ENCODE peak calls at places on chromosomes 5 and 9, in ten cellular contexts. B is body of pancreas, U is astrocyte, I is lower lobe of right lung, X is PC-9, A is fibroblast of the aortic adventitia, Z is upper lobe of right lung, W is breast epithelium, P is epithelial cell of esophagus, R is endothelial cell of umbilical vein. O is an unnamed sample.

GRCh38 chr5:16726538-16726946 is 109.7 kb upstream of the RETREG1 start:
- DNase-seq in B (no peak), U (peak; percentile 39), I (no peak), X (no peak), A (peak; percentile 53), Z (no peak), W (no peak), P (no peak), R (peak; percentile 93), O (peak; percentile 69)

GRCh38 chr5:167710444-167711025 is 580.9 kb upstream of the WWC1 start:
- DNase-seq in B (no peak), U (peak; percentile 72), I (no peak), X (peak; percentile 81), A (no peak), Z (no peak), W (no peak), P (peak; percentile 69), R (no peak), O (no peak)

GRCh38 chr5:65924366-65925093 is 1.8 kb upstream of the ERBIN start:
- DNase-seq in B (no peak), U (no peak), I (no peak), X (no peak), A (no peak), Z (no peak), W (no peak), P (no peak), R (peak; percentile 1), O (no peak)

GRCh38 chr9:128882677-128883590 is 1.0 kb downstream of the LRRC8A start:
- DNase-seq in B (no peak), U (no peak), I (no peak), X (no peak), A (no peak), Z (no peak), W (no peak), P (peak; percentile 50), R (peak; percentile 49), O (no peak)

GRCh38 chr9:134863306-134863902 is 17.2 kb upstream of the FCN2 start:
- DNase-seq in B (no peak), U (no peak), I (no peak), X (no peak), A (no peak), Z (peak; percentile 48), W (no peak), P (no peak), R (no peak), O (no peak)

GRCh38 chr5:121525731-121526130 is 326.0 kb upstream of the FTMT start:
- DNase-seq in B (no peak), U (no peak), I (no peak), X (no peak), A (no peak), Z (no peak), W (no peak), P (no peak), R (no peak), O (no peak)

GRCh38 chr5:154646841-154647759 is 108.1 kb upstream of the LARP1 start:
- DNase-seq in B (peak; percentile 90), U (peak; percentile 26), I (peak; percentile 77), X (no peak), A (peak; percentile 12), Z (peak; percentile 86), W (no peak), P (peak; percentile 73), R (peak; percentile 19), O (peak; percentile 59)

GRCh38 chr5:1983401-1983800 is 100.7 kb upstream of the IRX4 start:
- DNase-seq in B (no peak), U (no peak), I (no peak), X (no peak), A (no peak), Z (no peak), W (no peak), P (no peak), R (no peak), O (no peak)

GRCh38 chr9:5510991-5511390 is 660 bp downstream of the PDCD1LG2 start:
- DNase-seq in B (no peak), U (no peak), I (no peak), X (no peak), A (no peak), Z (no peak), W (no peak), P (no peak), R (no peak), O (no peak)

GRCh38 chr9:5511476-5511875 is 1.1 kb downstream of the PDCD1LG2 start:
- DNase-seq in B (no peak), U (no peak), I (no peak), X (no peak), A (no peak), Z (no peak), W (no peak), P (no peak), R (no peak), O (no peak)

GRCh38 chr9:5510360-5510931 is at the start of gene PDCD1LG2:
- DNase-seq in B (no peak), U (peak; percentile 84), I (no peak), X (peak; percentile 55), A (peak; percentile 87), Z (no peak), W (no peak), P (peak; percentile 79), R (peak; percentile 69), O (no peak)

GRCh38 chr9:5512658-5513452 is 2.5 kb downstream of the PDCD1LG2 start:
- DNase-seq in B (no peak), U (no peak), I (no peak), X (no peak), A (no peak), Z (no peak), W (no peak), P (no peak), R (no peak), O (no peak)

DNA sequence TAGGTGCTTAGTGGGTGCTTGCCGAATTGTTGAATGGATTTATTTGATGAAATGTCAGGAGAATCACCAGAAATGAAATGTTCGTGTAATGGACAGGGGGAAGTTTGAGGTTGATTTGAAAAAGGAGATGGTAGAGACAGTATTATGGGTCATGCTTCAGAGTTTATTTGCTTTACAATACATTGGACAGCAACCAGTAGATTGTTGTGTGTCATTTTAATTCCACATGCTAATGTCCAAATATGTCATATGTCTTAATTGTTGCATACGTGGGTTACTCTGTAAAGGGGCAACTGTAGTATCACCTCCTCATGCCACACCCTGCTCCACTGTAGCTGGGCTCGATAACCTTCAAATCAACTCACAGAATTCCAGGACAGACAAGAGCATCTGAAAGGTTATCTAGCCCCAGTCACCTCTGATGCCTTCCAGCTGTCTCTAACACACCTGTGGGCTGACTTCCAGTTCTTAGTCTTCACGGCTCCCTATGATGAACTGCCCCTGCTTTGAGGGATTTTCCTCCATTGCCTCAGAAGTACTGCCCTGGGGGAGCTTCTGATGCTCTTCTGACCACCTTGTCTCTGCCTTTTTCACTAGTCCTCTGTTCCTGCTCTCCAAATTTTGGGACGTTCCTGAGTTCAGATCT is 1.7 kb downstream of the PDCD1LG2 start:
- DNase-seq in B (no peak), U (no peak), I (no peak), X (no peak), A (no peak), Z (no peak), W (no peak), P (peak; percentile 43), R (peak; percentile 24), O (no peak)
- TF ChIP-seq CTCF in B (no peak), U (no peak), I (no peak), X (no peak), A (no peak), Z (no peak), W (no peak), P (no peak), R (no peak), O (no peak)

GRCh38 chr5:116289276-116289675 is 204.5 kb downstream of the COMMD10 start:
- DNase-seq in B (no peak), U (no peak), I (no peak), X (no peak), A (no peak), Z (no peak), W (no peak), P (no peak), R (no peak), O (no peak)
- TF ChIP-seq CTCF in B (no peak), U (no peak), I (no peak), X (peak; percentile 29), A (peak; percentile 1), Z (no peak), W (no peak), P (peak; percentile 24), R (no peak), O (peak; percentile 7)

DNA sequence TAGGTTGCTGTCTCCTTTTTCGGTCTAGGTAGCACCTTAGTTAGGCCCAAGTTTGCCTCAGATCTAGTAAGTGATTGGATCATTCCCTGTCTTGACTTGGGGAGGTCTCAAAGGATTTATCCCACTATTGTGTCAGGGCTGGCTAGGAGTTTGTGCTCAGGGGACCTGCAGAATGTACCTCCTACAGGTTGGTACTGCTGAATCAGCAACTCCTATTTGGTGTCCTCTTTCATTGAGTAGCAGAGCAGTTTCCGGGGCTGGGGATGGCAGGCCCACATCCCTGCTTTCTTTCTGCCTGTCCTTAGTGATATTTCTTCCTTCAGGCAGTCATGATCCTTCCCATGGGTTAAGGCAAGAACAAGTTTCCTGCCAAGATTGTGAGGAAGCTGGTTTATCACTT is 192.9 kb upstream of the CCNH start:
- DNase-seq in B (no peak), U (no peak), I (no peak), X (no peak), A (no peak), Z (no peak), W (no peak), P (no peak), R (no peak), O (no peak)
- TF ChIP-seq CTCF in B (no peak), U (no peak), I (no peak), X (no peak), A (no peak), Z (no peak), W (no peak), P (no peak), R (no peak), O (no peak)

DNA sequence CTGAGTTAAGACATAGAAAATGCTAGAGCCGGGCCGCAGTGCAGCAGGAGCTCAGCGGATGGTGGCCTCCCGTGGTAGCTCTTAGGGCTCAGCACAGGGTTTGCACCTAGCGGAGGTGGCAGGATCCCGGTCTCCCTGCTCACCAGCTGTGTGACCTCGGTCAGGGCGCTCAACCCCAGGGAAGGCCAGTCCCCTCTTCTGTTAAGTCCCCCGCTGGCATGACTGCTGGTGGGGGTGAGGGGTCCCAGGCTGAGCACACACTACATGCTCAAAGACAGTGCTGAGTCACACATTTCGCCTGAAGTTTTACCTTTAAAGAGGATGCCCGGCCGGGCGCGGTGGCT is 39.0 kb downstream of the HRH2 start:
- DNase-seq in B (no peak), U (no peak), I (no peak), X (no peak), A (no peak), Z (no peak), W (no peak), P (no peak), R (no peak), O (no peak)
- TF ChIP-seq CTCF in B (no peak), U (no peak), I (no peak), X (no peak), A (no peak), Z (no peak), W (no peak), P (no peak), R (no peak), O (no peak)